ENCODE peak calls at places on chromosomes 3 and 15, in nine cellular contexts. N is psoas muscle; C is sigmoid colon; P is GM23338; G is lower leg skin; J is transverse colon; R is CD8-positive, alpha-beta T cell; U is adrenal gland; D is AG04449. F is an unnamed sample.

GRCh38 chr3:98690876-98691275 is 72.3 kb upstream of the ST3GAL6 start:
- DNase-seq in N (no peak), D (no peak), G (no peak), J (no peak), P (no peak), C (no peak), R (no peak), U (no peak), F (peak; percentile 38)

GRCh38 chr3:38992117-38992779 is 59.5 kb downstream of the SCN11A start:
- DNase-seq in D (peak; percentile 53), G (no peak), U (no peak), C (no peak), P (no peak), J (no peak), R (no peak), N (no peak), F (peak; percentile 51)

GRCh38 chr15:69926011-69926410 is 171.7 kb downstream of the TLE3 start:
- DNase-seq in G (peak; percentile 7), P (no peak), N (no peak), U (no peak), D (no peak), R (no peak), J (no peak), C (no peak), F (peak; percentile 20)

GRCh38 chr3:173733029-173733652 is 335.6 kb downstream of the NLGN1 start:
- DNase-seq in C (no peak), N (no peak), R (no peak), U (peak; percentile 58), G (no peak), J (no peak), D (no peak), P (peak; percentile 66), F (peak; percentile 72)

GRCh38 chr15:63601026-63601726 is 4.0 kb downstream of the FBXL22 start:
- DNase-seq in D (no peak), G (no peak), U (no peak), P (peak; percentile 51), N (peak; percentile 67), R (peak; percentile 51), J (peak; percentile 55), C (peak; percentile 71), F (peak; percentile 20)

GRCh38 chr3:37386627-37387230 is 212.3 kb upstream of the LRRFIP2 start:
- DNase-seq in R (no peak), G (no peak), J (no peak), P (no peak), C (peak; percentile 70), U (no peak), D (no peak), N (no peak), F (peak; percentile 68)

GRCh38 chr3:110789315-110789714 is 282.3 kb upstream of the NECTIN3 start:
- DNase-seq in P (no peak), D (peak; percentile 19), R (no peak), G (no peak), C (no peak), U (no peak), J (no peak), N (no peak), F (peak; percentile 51)

GRCh38 chr3:99658274-99658673 is 19.9 kb downstream of the COL8A1 start:
- DNase-seq in U (no peak), J (no peak), C (no peak), P (no peak), D (no peak), G (no peak), N (no peak), R (no peak), F (no peak)

GRCh38 chr15:94582368-94582767 is 351.0 kb downstream of the MCTP2 start:
- DNase-seq in D (no peak), R (no peak), N (no peak), P (peak; percentile 77), U (peak; percentile 60), J (no peak), C (peak; percentile 70), G (no peak), F (peak; percentile 25)

GRCh38 chr3:7745711-7746110 is 755.9 kb upstream of the LMCD1 start:
- DNase-seq in D (no peak), N (no peak), J (no peak), P (no peak), R (no peak), U (no peak), C (no peak), G (no peak), F (no peak)

GRCh38 chr15:45604321-45604720 is 17.1 kb downstream of the BLOC1S6 start:
- DNase-seq in J (no peak), C (no peak), P (no peak), G (no peak), N (no peak), D (no peak), U (no peak), R (no peak), F (no peak)

GRCh38 chr3:16132190-16132589 is 42.3 kb upstream of the GALNT15 start:
- DNase-seq in R (no peak), C (no peak), P (peak; percentile 51), G (no peak), U (no peak), D (no peak), N (no peak), J (no peak), F (no peak)

DNA sequence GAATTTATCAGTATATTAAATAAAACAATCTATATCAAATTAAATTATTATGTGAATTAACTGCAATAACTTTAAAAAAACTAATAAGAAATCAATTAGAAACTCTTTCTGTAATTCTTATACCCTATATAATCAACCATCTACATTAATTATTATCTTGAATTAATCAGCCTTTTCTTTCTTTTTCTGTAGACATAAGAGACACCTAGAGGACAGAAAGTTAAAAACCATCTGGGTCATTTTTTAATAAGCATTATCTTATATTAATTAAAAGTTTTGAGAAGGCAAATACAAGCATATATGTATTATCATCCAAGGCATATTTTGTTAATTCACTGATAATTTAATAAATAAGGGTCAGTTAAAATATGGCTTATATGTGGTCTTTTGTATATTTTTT is 24.2 kb upstream of the SLC25A26 start:
- DNase-seq in D (no peak), C (no peak), P (no peak), N (no peak), U (no peak), G (no peak), J (no peak), R (no peak), F (no peak)
- TF ChIP-seq CTCF in D (no peak), C (no peak), P (no peak), N (peak; percentile 33), U (no peak), G (no peak), J (peak; percentile 12), R (no peak), F (peak; percentile 25)

GRCh38 chr3:17258823-17259436 is 374.2 kb downstream of the PLCL2 start:
- DNase-seq in R (peak; percentile 15), G (no peak), U (no peak), P (peak; percentile 70), D (peak; percentile 7), C (no peak), J (no peak), N (no peak), F (peak; percentile 61)
- H3K4me3 ChIP-seq in R (no peak overlapping the region), G (no peak overlapping the region), U (no peak overlapping the region), P (no peak overlapping the region), D (no peak overlapping the region), C (no peak overlapping the region), J (no peak overlapping the region), N (no peak overlapping the region), F (no peak overlapping the region)

DNA sequence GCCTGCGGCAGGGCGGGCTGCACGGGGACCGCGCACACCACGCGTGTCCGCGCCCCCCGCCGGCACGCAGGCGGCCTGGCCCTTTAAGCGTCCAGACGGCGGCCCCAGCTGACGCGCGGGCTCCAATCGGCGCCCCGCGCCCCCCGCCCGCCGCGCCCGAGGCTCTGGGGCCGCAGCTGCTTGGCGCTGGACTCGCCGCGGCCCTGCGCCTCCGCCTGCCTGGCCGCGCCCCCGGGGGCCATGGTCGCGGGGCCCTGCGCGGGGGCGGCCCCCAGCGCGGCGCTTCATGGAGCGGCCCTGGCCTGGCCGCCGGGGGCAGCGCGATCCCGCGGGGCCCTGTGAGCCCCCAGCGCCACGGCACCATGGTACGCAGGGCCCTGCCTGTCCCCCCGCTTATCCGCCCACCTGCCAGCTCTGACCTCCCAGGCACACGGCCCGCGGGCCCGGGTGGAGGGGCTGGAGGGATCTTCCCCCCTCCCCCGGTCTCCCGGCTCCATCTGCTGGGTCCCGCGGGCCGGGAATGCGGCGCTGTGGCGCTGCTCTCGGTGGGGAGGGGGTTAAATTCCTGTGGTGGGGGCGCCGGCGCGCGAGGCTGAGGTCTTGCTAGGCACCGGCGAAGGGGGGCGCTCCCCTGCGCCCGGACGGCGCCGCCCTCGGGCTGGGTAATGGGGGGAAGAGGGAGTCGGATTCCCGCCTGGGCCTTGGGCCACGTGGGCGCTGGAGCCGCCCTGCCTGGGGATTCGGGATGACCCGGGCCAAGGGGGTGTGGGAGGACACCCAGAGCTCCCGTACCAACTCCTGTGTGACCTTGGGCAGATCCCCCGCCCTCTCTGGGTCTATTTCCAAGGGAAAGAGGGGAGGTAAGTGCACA is 1.1 kb downstream of the ZBTB47 start:
- DNase-seq in U (peak; percentile 82), C (peak; percentile 88), P (peak; percentile 92), N (peak; percentile 87), G (peak; percentile 92), J (peak; percentile 46), R (no peak), D (no peak), F (peak; percentile 46)
- TF ChIP-seq CTCF in U (no peak), C (no peak), P (peak; percentile 58), N (no peak), G (no peak), J (no peak), R (no peak), D (peak; percentile 41), F (no peak)

DNA sequence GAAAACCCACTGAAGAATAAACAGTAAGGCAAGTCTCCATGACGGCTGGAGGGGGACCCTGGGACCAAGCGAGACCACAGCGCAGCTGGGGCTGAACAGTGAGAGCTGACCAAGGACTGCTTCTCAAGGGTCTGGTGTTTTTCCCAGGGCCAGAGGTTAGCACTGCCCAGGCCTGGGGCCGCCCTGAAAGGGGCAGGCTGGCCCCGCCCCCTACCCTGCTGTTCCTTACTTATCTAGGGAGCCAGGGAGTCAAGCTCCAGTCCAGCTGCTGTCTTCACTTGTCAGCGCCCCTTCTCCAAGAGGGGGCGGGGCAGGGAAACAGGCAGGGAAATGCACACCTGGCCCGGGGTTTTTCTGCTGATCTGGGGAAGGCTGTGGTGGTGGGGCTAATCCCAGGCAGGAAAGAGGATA is 51.6 kb upstream of the HACD2 start:
- DNase-seq in D (no peak), C (peak; percentile 61), U (no peak), P (peak; percentile 94), J (no peak), G (no peak), N (no peak), R (no peak), F (no peak)
- H3K4me3 ChIP-seq in D (no peak overlapping the region), C (no peak overlapping the region), U (no peak overlapping the region), P (no peak overlapping the region), J (no peak overlapping the region), G (no peak overlapping the region), N (no peak overlapping the region), R (no peak overlapping the region), F (no peak overlapping the region)

GRCh38 chr3:128278761-128279593 is 125.7 kb downstream of the EEFSEC start:
- DNase-seq in P (peak; percentile 54), U (peak; percentile 76), C (peak; percentile 87), J (peak; percentile 25), N (peak; percentile 68), G (peak; percentile 94), D (peak; percentile 73), R (no peak), F (peak; percentile 89)
- TF ChIP-seq CTCF in P (no peak), U (no peak), C (no peak), J (no peak), N (no peak), G (no peak), D (peak; percentile 16), R (no peak), F (no peak)

GRCh38 chr15:39919740-39920509 is at the start of gene GPR176:
- DNase-seq in U (peak; percentile 66), G (peak; percentile 93), P (peak; percentile 69), N (peak; percentile 52), J (peak; percentile 22), R (peak; percentile 22), C (peak; percentile 69), D (no peak), F (peak; percentile 86)
- H3K4me3 ChIP-seq in U (no peak within 1 kb of the TSS), G (peak within 1 kb of the TSS; percentile 66), P (peak within 1 kb of the TSS; percentile 71), N (peak within 1 kb of the TSS; percentile 76), J (peak within 1 kb of the TSS; percentile 57), R (peak within 1 kb of the TSS; percentile 69), C (peak within 1 kb of the TSS; percentile 73), D (peak within 1 kb of the TSS; percentile 90), F (peak within 1 kb of the TSS; percentile 82)